ENCODE peak calls at places on chromosomes 3 and 15, in six cellular contexts. J is endothelial cell of umbilical vein, V is A549, Y is WTC11, S is HepG2, U is H1. Q is an unnamed sample.
A peak's percentile ranks its signal among the peaks of the same experiment; 100 is the strongest.

GRCh38 chr3:152524198-152525140 is 255.7 kb downstream of the MBNL1 start:
- DNase-seq in V (no peak), S (peak; percentile 33), U (no peak), J (peak; percentile 73), Y (no peak), Q (peak; percentile 14)

GRCh38 chr3:188179006-188179966 is 25.3 kb downstream of the LPP start:
- DNase-seq in V (no peak), U (no peak), Y (no peak), S (no peak), J (no peak), Q (no peak)

GRCh38 chr15:60735559-60736047 is 256.7 kb upstream of the ICE2 start:
- DNase-seq in U (no peak), Y (no peak), V (no peak), S (peak; percentile 96), J (no peak), Q (no peak)

GRCh38 chr3:13466781-13467180 is 13.3 kb upstream of the HDAC11 start:
- DNase-seq in S (no peak), Y (no peak), U (no peak), V (no peak), J (no peak), Q (no peak)

GRCh38 chr3:128714887-128715496 is 11.0 kb upstream of the RAB7A start:
- DNase-seq in U (no peak), Y (no peak), J (no peak), V (no peak), S (no peak), Q (no peak)

GRCh38 chr3:160756907-160757623 is 1.0 kb downstream of the PPM1L start:
- DNase-seq in U (peak; percentile 70), Y (peak; percentile 31), S (no peak), J (peak; percentile 1), V (no peak), Q (no peak)

GRCh38 chr3:55413236-55413635 is 73.9 kb downstream of the WNT5A start:
- DNase-seq in Y (no peak), V (no peak), J (no peak), U (no peak), S (no peak), Q (no peak)

GRCh38 chr15:38671675-38672141 is 107.1 kb upstream of the RASGRP1 start:
- DNase-seq in S (no peak), V (no peak), Y (no peak), U (no peak), J (no peak), Q (no peak)

GRCh38 chr3:133301194-133301593 is 98.7 kb upstream of the BFSP2 start:
- DNase-seq in V (no peak), U (no peak), S (no peak), Y (no peak), J (peak; percentile 76), Q (no peak)

GRCh38 chr3:123778991-123779622 is 105.0 kb downstream of the MYLK start:
- DNase-seq in Y (no peak), V (no peak), S (no peak), U (no peak), J (no peak), Q (no peak)

GRCh38 chr3:143016321-143016972 is 15.1 kb downstream of the U2SURP start:
- DNase-seq in Y (no peak), V (no peak), J (peak; percentile 48), U (no peak), S (no peak), Q (no peak)

GRCh38 chr3:14329116-14329830 is 73.1 kb upstream of the SLC6A6 start:
- DNase-seq in U (no peak), J (peak; percentile 67), Y (peak; percentile 39), V (no peak), S (no peak), Q (no peak)

GRCh38 chr3:142434503-142434902 is 13.3 kb downstream of the XRN1 start:
- DNase-seq in J (peak; percentile 57), Y (no peak), V (no peak), U (no peak), S (peak; percentile 32), Q (no peak)

GRCh38 chr15:53611145-53611920 is 148.1 kb downstream of the WDR72 start:
- DNase-seq in V (no peak), U (no peak), J (peak; percentile 97), S (peak; percentile 21), Y (no peak), Q (no peak)

GRCh38 chr3:174986685-174987084 is 127.6 kb downstream of the NAALADL2 start:
- DNase-seq in Y (no peak), V (no peak), U (no peak), S (no peak), J (no peak), Q (no peak)

GRCh38 chr15:95609096-95609495 is 721.4 kb upstream of the NR2F2 start:
- DNase-seq in J (peak; percentile 47), Y (no peak), V (no peak), S (no peak), U (no peak), Q (no peak)

GRCh38 chr3:135056084-135056730 is 261.1 kb downstream of the EPHB1 start:
- DNase-seq in J (no peak), V (no peak), U (no peak), Y (no peak), S (no peak), Q (no peak)

GRCh38 chr3:131036986-131037385 is 10.3 kb downstream of the NEK11 start:
- DNase-seq in S (no peak), Y (no peak), U (no peak), V (no peak), J (no peak), Q (no peak)
- TF ChIP-seq JUN in S (no peak), Y (no peak), U (no peak), V (no peak), J (no peak), Q (no peak)

GRCh38 chr15:43514241-43515057 is 3.0 kb upstream of the MAP1A start:
- DNase-seq in U (peak; percentile 64), S (peak; percentile 31), J (peak; percentile 30), V (no peak), Y (peak; percentile 39), Q (peak; percentile 55)
- TF ChIP-seq JUN in U (no peak), S (no peak), J (no peak), V (no peak), Y (no peak), Q (no peak)

GRCh38 chr3:71414189-71414924 is 169.2 kb downstream of the FOXP1 start:
- DNase-seq in Y (no peak), J (no peak), S (no peak), V (no peak), U (no peak), Q (no peak)

GRCh38 chr3:71416868-71417267 is 166.7 kb downstream of the FOXP1 start:
- DNase-seq in Y (peak; percentile 41), J (no peak), S (peak; percentile 34), U (no peak), V (no peak), Q (peak; percentile 31)

GRCh38 chr3:71413572-71413971 is 170.0 kb downstream of the FOXP1 start:
- DNase-seq in S (no peak), Y (no peak), U (no peak), V (no peak), J (peak; percentile 53), Q (no peak)

GRCh38 chr3:71419369-71419768 is 164.2 kb downstream of the FOXP1 start:
- DNase-seq in Y (no peak), U (no peak), J (no peak), S (no peak), V (no peak), Q (no peak)

DNA sequence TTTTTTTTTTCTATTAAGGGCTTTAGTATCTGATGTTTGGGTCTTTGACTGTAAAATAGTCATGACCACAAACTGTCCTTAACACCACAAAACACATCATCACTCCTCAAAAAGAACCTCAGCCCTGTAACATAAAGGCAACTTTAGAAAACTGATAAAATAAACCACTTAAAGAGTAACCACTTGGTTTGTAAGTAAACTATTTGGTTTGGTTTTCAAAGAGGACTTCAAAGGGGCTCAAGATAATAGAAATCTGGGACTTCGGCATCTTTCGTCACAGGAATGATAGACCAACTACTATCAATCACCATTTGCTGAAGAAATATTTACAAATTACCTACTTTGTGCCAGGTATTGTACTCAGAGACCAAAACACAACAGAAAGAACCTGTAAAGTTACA is 167.8 kb downstream of the FOXP1 start:
- DNase-seq in J (no peak), S (peak; percentile 84), Y (no peak), V (no peak), U (no peak), Q (no peak)
- TF ChIP-seq JUN in J (no peak), S (no peak), Y (no peak), V (no peak), U (no peak), Q (no peak)

DNA sequence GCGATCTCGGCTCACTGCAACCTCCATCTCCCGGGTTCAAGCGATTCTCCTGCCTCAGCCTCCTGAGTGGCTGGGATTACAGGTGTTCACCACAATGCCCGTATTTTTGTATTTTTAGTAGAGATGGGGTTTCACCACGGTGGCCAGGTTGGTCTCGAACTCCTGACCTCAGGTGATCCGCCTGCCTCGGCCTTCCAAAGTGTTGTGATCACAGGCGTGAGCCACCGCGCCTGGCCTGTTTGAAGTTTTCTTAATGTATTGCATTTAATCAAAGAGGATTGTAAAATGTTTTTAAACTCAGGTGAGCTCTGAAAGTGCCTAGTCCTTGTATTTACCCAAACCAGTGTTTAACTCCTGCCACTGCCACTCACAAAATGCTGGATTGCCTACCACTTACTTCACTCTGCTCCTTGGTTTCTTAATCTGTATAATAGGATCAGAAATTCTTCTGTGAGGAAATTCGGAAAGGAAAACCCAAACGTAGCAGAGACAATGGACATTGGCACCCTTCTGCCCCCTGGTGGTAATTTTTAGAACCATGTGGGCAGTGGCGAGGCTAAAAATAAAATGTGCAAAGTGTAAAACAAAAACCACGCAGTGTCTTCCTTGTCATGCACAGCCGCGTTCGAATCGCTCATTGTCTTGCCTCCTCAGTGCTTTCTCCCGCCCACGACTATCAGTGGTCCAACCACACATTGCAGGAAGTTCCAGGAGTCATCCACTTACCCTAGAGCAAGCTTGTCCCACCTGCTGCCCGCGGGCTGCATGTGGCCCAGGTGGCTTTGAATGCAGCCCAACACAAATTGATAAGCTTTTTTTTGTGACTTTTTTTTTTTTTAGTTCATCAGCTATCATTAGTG is 27.3 kb downstream of the CEP19 start:
- DNase-seq in J (peak; percentile 61), V (peak; percentile 34), U (peak; percentile 77), Y (peak; percentile 57), S (peak; percentile 35), Q (peak; percentile 68)
- TF ChIP-seq JUN in J (no peak), V (no peak), U (no peak), Y (no peak), S (no peak), Q (no peak)

GRCh38 chr3:125045194-125045593 is 10.6 kb downstream of the HEG1 start:
- DNase-seq in U (no peak), J (no peak), Y (no peak), V (no peak), S (no peak), Q (no peak)
- TF ChIP-seq JUN in U (no peak), J (no peak), Y (no peak), V (no peak), S (no peak), Q (no peak)

GRCh38 chr3:28556195-28556594 is 207.6 kb upstream of the AZI2 start:
- DNase-seq in Y (peak; percentile 12), S (no peak), J (no peak), V (no peak), U (no peak), Q (no peak)
- TF ChIP-seq JUN in Y (no peak), S (no peak), J (no peak), V (no peak), U (no peak), Q (no peak)

Q was measured in K562.